ENCODE peak calls at places on chromosomes 1 and 21, in ten cellular contexts. V, Y, A, R, E, S, N, O, J and D are unnamed samples.

GRCh38 chr1:157101196-157101595 is 1.6 kb upstream of the ETV3L start:
- DNase-seq in J (no peak), V (no peak), E (no peak), O (no peak), A (no peak), S (no peak), Y (no peak), R (no peak), N (no peak), D (no peak)

GRCh38 chr1:171780583-171781166 is 785 bp upstream of the METTL13 start:
- DNase-seq in N (no peak), O (no peak), A (peak), Y (no peak), S (no peak), V (peak), E (no peak), R (no peak), J (no peak), D (peak)

GRCh38 chr1:53579221-53580008 is 120.2 kb downstream of the DMRTB1 start:
- DNase-seq in E (no peak), J (no peak), Y (no peak), S (no peak), V (no peak), N (no peak), O (no peak), A (no peak), R (no peak), D (no peak)

GRCh38 chr1:156065871-156066270 is 4.9 kb downstream of the RAB25 start:
- DNase-seq in S (no peak), A (no peak), E (no peak), Y (no peak), J (no peak), N (no peak), V (no peak), R (no peak), O (no peak), D (no peak)

GRCh38 chr1:205588691-205589445 is 42.9 kb downstream of the ELK4 start:
- DNase-seq in E (peak), O (peak), Y (no peak), S (peak), V (no peak), A (no peak), R (no peak), J (no peak), N (peak), D (no peak)

GRCh38 chr1:65067491-65068201 is 80.4 kb upstream of the AK4 start:
- DNase-seq in N (peak), J (peak), E (peak), A (peak), Y (peak), O (peak), V (peak), R (peak), S (peak), D (peak)

GRCh38 chr1:88979054-88979748 is 13.2 kb downstream of the KYAT3 start:
- DNase-seq in E (no peak), A (no peak), V (no peak), R (no peak), Y (no peak), N (peak), J (no peak), S (no peak), O (no peak), D (no peak)

GRCh38 chr1:27143408-27143807 is 11.5 kb downstream of the SLC9A1 start:
- DNase-seq in Y (no peak), V (no peak), J (no peak), A (no peak), R (no peak), O (no peak), N (no peak), S (peak), E (no peak), D (no peak)

GRCh38 chr1:77539510-77540142 is 142.8 kb downstream of the ZZZ3 start:
- DNase-seq in A (no peak), Y (no peak), J (no peak), R (no peak), E (no peak), N (peak), V (no peak), O (no peak), S (no peak), D (peak)

GRCh38 chr1:2422523-2422922 is 10.2 kb upstream of the PEX10 start:
- DNase-seq in J (no peak), E (no peak), V (no peak), O (no peak), N (no peak), S (no peak), R (no peak), A (no peak), Y (no peak), D (no peak)

GRCh38 chr1:173423326-173423725 is 53.8 kb upstream of the PRDX6 start:
- DNase-seq in N (no peak), J (no peak), A (no peak), V (no peak), R (no peak), O (no peak), Y (no peak), E (no peak), S (no peak), D (no peak)

GRCh38 chr1:91015794-91016550 is 5.9 kb downstream of the ZNF644 start:
- DNase-seq in V (peak), R (no peak), Y (no peak), A (no peak), O (no peak), S (no peak), N (peak), E (no peak), J (no peak), D (no peak)

GRCh38 chr1:6512245-6512907 is 20.9 kb upstream of the PLEKHG5 start:
- DNase-seq in O (no peak), N (no peak), S (no peak), E (no peak), Y (no peak), V (no peak), A (no peak), J (no peak), R (no peak), D (no peak)

GRCh38 chr1:9573723-9574122 is 15.0 kb upstream of the TMEM201 start:
- DNase-seq in V (no peak), J (no peak), E (peak), S (peak), A (no peak), N (no peak), Y (no peak), R (no peak), O (no peak), D (peak)

GRCh38 chr1:165717918-165718515 is 19.7 kb upstream of the ALDH9A1 start:
- DNase-seq in O (peak), J (peak), Y (peak), N (peak), S (peak), R (no peak), E (peak), V (peak), A (no peak), D (peak)

GRCh38 chr1:200877839-200878551 is 5.2 kb downstream of the GPR25 start:
- DNase-seq in V (no peak), N (no peak), S (no peak), R (no peak), E (peak), Y (no peak), O (no peak), J (no peak), A (no peak), D (no peak)

GRCh38 chr1:20484526-20485462 is 1.2 kb downstream of the CAMK2N1 start:
- DNase-seq in R (no peak), O (no peak), S (peak), Y (peak), V (peak), E (no peak), N (no peak), J (no peak), A (no peak), D (no peak)

GRCh38 chr1:21255284-21255942 is 34.9 kb downstream of the ECE1 start:
- DNase-seq in J (peak), A (peak), Y (peak), O (peak), R (peak), S (peak), V (peak), N (peak), E (peak), D (peak)

GRCh38 chr21:39885119-39885848 is 18.0 kb downstream of the PCP4 start:
- DNase-seq in V (peak), O (no peak), R (no peak), A (no peak), J (no peak), E (no peak), S (no peak), Y (no peak), N (no peak), D (no peak)

GRCh38 chr1:117599286-117599685 is 6.6 kb upstream of the TENT5C start:
- DNase-seq in N (no peak), Y (no peak), A (no peak), V (no peak), S (no peak), J (no peak), O (no peak), R (no peak), E (no peak), D (no peak)

GRCh38 chr1:29966526-29967045 is 730.3 kb downstream of the PTPRU start:
- DNase-seq in N (no peak), V (no peak), J (no peak), S (no peak), Y (no peak), R (no peak), E (no peak), O (no peak), A (peak), D (no peak)

GRCh38 chr1:11749203-11749689 is 12.7 kb upstream of the C1orf167 start:
- DNase-seq in E (peak), A (no peak), O (peak), R (peak), J (peak), V (peak), Y (no peak), N (no peak), S (peak), D (no peak)

GRCh38 chr1:151833172-151833571 is 1.6 kb upstream of the RORC start:
- DNase-seq in V (no peak), N (no peak), E (no peak), Y (no peak), A (no peak), R (no peak), S (no peak), O (no peak), J (no peak), D (no peak)

GRCh38 chr1:183609313-183609712 is 19.1 kb upstream of the NCF2 start:
- DNase-seq in N (no peak), J (no peak), V (peak), R (no peak), S (peak), A (no peak), Y (no peak), E (peak), O (no peak), D (peak)